ENCODE peak calls at places on chromosomes 2 and 18, in five cellular contexts. U is mucosa of descending colon, A is neural progenitor cell, S is prostate gland, E is stomach. V is an unnamed sample. For H3K4me1, the result is how much of the 10 kb centered on the place peaks cover.

GRCh38 chr2:224884188-224884587 is 158.1 kb downstream of the DOCK10 start:
- DNase-seq in E (no peak), A (no peak), U (no peak), S (no peak), V (no peak)

GRCh38 chr2:232879618-232880494 is 9.8 kb downstream of the SNORC start:
- DNase-seq in A (no peak), E (no peak), U (no peak), S (no peak), V (no peak)

GRCh38 chr2:104790100-104790811 is 63.7 kb upstream of the POU3F3 start:
- DNase-seq in E (no peak), S (no peak), A (peak), U (no peak), V (peak)

GRCh38 chr18:32920796-32921787 is 148.3 kb upstream of the KLHL14 start:
- DNase-seq in A (no peak), E (no peak), U (no peak), S (no peak), V (no peak)

GRCh38 chr18:350953-351572 is 83.2 kb upstream of the THOC1 start:
- DNase-seq in S (no peak), E (no peak), U (no peak), A (no peak), V (no peak)

GRCh38 chr2:39007875-39008504 is 112.9 kb downstream of the SOS1 start:
- DNase-seq in A (no peak), U (no peak), S (no peak), E (no peak), V (no peak)

GRCh38 chr2:96860065-96861029 is 2.5 kb upstream of the ANKRD39 start:
- DNase-seq in U (no peak), S (no peak), A (no peak), E (no peak), V (peak)

GRCh38 chr2:33372940-33373553 is 103.4 kb upstream of the RASGRP3 start:
- DNase-seq in E (no peak), S (peak), A (peak), U (peak), V (no peak)

GRCh38 chr2:69926849-69927515 is 12.1 kb downstream of the MXD1 start:
- DNase-seq in U (no peak), E (no peak), S (no peak), A (no peak), V (no peak)

GRCh38 chr2:136132840-136133570 is 15.1 kb upstream of the CXCR4 start:
- DNase-seq in S (no peak), U (no peak), A (no peak), E (no peak), V (no peak)

GRCh38 chr2:111028720-111029119 is 92.0 kb upstream of the BCL2L11 start:
- DNase-seq in U (no peak), S (no peak), E (peak), A (no peak), V (no peak)

GRCh38 chr2:98514879-98515570 is 70.4 kb downstream of the INPP4A start:
- DNase-seq in U (no peak), A (no peak), S (no peak), E (no peak), V (no peak)

GRCh38 chr2:229051798-229052197 is 219.3 kb downstream of the PID1 start:
- DNase-seq in A (no peak), E (no peak), S (no peak), U (no peak), V (no peak)

GRCh38 chr18:3525870-3526420 is 76.0 kb downstream of the TGIF1 start:
- DNase-seq in A (no peak), E (no peak), S (no peak), U (peak), V (no peak)

GRCh38 chr2:101989740-101990460 is 1.9 kb upstream of the IL1R2 start:
- DNase-seq in E (no peak), U (peak), S (no peak), A (no peak), V (no peak)

GRCh38 chr2:105919826-105920225 is 175.1 kb downstream of the NCK2 start:
- DNase-seq in U (peak), A (no peak), S (no peak), E (no peak), V (no peak)

GRCh38 chr18:58443671-58444070 is 185.2 kb downstream of the ALPK2 start:
- DNase-seq in U (no peak), E (no peak), S (no peak), A (peak), V (no peak)

GRCh38 chr18:58438161-58438983 is 190.5 kb downstream of the ALPK2 start:
- DNase-seq in A (peak), S (no peak), U (no peak), E (no peak), V (no peak)

GRCh38 chr18:58438984-58439311 is 189.9 kb downstream of the ALPK2 start:
- DNase-seq in S (no peak), E (no peak), A (no peak), U (no peak), V (no peak)
- H3K4me3 ChIP-seq in S (peak), E (peak), A (no peak), U (no peak), V (peak)

GRCh38 chr2:43300781-43301586 is 74.6 kb upstream of the ZFP36L2 start:
- DNase-seq in A (no peak), U (no peak), E (peak), S (peak), V (no peak)
- H3K4me1 ChIP-seq in A (under half), U (under half), E (under half), S (under half), V (under half)

DNA sequence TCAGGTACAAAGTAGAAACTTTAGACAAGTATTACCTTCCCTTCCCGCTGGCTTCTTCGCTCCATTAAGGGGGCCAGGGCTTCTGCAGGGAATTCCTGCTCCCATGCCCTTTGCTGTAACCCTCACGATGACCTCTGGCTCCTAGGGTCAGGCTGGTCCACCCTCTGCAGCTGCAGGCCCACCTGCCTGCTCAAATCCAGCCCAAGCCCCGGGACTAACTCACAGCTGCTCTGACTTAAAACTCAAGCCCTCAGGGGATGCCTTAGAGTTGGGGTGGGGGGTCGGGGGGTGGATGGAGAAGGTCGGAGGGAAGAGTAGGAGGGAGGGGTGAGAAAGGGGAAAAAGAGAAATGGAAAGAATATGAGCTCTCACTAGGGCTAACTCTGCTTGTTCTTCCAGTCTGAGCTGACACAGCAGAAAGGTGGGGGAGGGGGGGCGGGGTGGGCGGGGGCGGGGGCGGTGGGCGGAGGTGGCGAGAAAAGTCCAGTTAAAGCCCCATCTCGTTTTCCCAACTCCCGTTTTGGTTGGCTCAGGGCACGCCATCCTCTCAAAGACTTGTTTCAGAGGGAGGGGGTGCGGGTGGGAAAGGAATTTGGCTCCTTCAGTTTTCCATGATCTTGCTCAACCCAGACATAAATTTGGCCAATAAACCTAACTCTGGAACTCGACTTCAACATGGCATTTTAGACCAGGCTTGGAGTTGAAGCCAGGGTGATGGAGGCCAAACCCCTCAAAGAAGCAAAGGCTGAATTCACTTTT is 4.7 kb downstream of the IGFBP5 start:
- DNase-seq in S (no peak), U (no peak), A (peak), E (no peak), V (peak)
- H3K4me3 ChIP-seq in S (peak), U (no peak), A (peak), E (peak), V (peak)

DNA sequence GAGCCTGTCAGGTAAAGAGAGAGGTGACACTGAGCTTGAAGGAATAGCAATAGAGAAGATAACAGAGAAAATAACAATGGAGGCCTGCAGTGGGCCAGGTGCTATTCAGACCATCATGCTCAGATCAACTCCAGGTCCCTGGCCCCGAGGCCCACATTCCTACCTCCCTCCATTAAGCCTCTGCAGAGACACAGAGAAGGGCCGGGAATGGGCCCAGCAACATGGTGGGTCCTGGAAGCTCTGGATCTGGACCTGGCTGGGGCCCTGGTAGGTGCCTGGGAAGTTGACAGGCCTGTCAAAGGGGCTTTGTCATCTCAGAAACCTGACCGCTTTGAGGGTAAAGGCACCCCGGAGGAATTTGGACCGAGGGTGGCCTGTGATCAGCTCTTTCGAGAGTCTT is 159.7 kb upstream of the GLI2 start:
- DNase-seq in E (no peak), U (no peak), A (no peak), S (no peak), V (no peak)
- H3K4me1 ChIP-seq in E (under half), U (under half), A (under half), S (under half), V (under half)

V was measured in right cardiac atrium.